ENCODE peak calls at places on chromosomes 12 and 14, in eight cellular contexts. One of them, this sample, is unnamed.
A peak's percentile ranks its signal among the peaks of the same experiment; 100 is the strongest.

GRCh38 chr14:28012629-28013415 is 753.8 kb upstream of the FOXG1 start:
- DNase-seq in activated T-helper 1 cell treated with Interleukin-2 at 50 U/mL for 16 hours: no peak
- DNase-seq in stimulated activated CD8-positive, alpha-beta memory T cell treated with anti-CD3 and anti-CD28 coated beads, Interleukin-15, amount 100 ng/mL, for 24 hours: no peak
- DNase-seq in HCT116: no peak
- DNase-seq in substantia nigra: no peak
- DNase-seq in effector memory CD8-positive, alpha-beta T cell: no peak
- DNase-seq in T follicular helper cell: no peak
- DNase-seq in sciatic nerve: no peak
- DNase-seq in this sample: peak; percentile 11

GRCh38 chr12:45975506-45975905 is 14.9 kb downstream of the SCAF11 start:
- DNase-seq in T follicular helper cell: no peak
- DNase-seq in stimulated activated CD8-positive, alpha-beta memory T cell treated with anti-CD3 and anti-CD28 coated beads, Interleukin-15, amount 100 ng/mL, for 24 hours: no peak
- DNase-seq in sciatic nerve: no peak
- DNase-seq in effector memory CD8-positive, alpha-beta T cell: no peak
- DNase-seq in activated T-helper 1 cell treated with Interleukin-2 at 50 U/mL for 16 hours: no peak
- DNase-seq in substantia nigra: no peak
- DNase-seq in HCT116: no peak
- DNase-seq in this sample: no peak

GRCh38 chr14:70257526-70257925 is 68.8 kb upstream of the SLC8A3 start:
- DNase-seq in HCT116: peak; percentile 60
- DNase-seq in stimulated activated CD8-positive, alpha-beta memory T cell treated with anti-CD3 and anti-CD28 coated beads, Interleukin-15, amount 100 ng/mL, for 24 hours: no peak
- DNase-seq in T follicular helper cell: no peak
- DNase-seq in activated T-helper 1 cell treated with Interleukin-2 at 50 U/mL for 16 hours: no peak
- DNase-seq in substantia nigra: no peak
- DNase-seq in sciatic nerve: no peak
- DNase-seq in effector memory CD8-positive, alpha-beta T cell: no peak
- DNase-seq in this sample: no peak

GRCh38 chr14:75570797-75571196 is 7.6 kb upstream of the FLVCR2 start:
- DNase-seq in substantia nigra: no peak
- DNase-seq in stimulated activated CD8-positive, alpha-beta memory T cell treated with anti-CD3 and anti-CD28 coated beads, Interleukin-15, amount 100 ng/mL, for 24 hours: no peak
- DNase-seq in T follicular helper cell: no peak
- DNase-seq in effector memory CD8-positive, alpha-beta T cell: no peak
- DNase-seq in activated T-helper 1 cell treated with Interleukin-2 at 50 U/mL for 16 hours: no peak
- DNase-seq in sciatic nerve: no peak
- DNase-seq in HCT116: no peak
- DNase-seq in this sample: no peak

GRCh38 chr14:32938719-32939253 is at the start of gene NPAS3:
- DNase-seq in T follicular helper cell: no peak
- DNase-seq in sciatic nerve: peak; percentile 53
- DNase-seq in effector memory CD8-positive, alpha-beta T cell: no peak
- DNase-seq in activated T-helper 1 cell treated with Interleukin-2 at 50 U/mL for 16 hours: no peak
- DNase-seq in HCT116: no peak
- DNase-seq in substantia nigra: no peak
- DNase-seq in stimulated activated CD8-positive, alpha-beta memory T cell treated with anti-CD3 and anti-CD28 coated beads, Interleukin-15, amount 100 ng/mL, for 24 hours: no peak
- DNase-seq in this sample: no peak

GRCh38 chr14:90455100-90455571 is 58.3 kb downstream of the CALM1 start:
- DNase-seq in T follicular helper cell: no peak
- DNase-seq in sciatic nerve: no peak
- DNase-seq in stimulated activated CD8-positive, alpha-beta memory T cell treated with anti-CD3 and anti-CD28 coated beads, Interleukin-15, amount 100 ng/mL, for 24 hours: no peak
- DNase-seq in substantia nigra: no peak
- DNase-seq in effector memory CD8-positive, alpha-beta T cell: no peak
- DNase-seq in activated T-helper 1 cell treated with Interleukin-2 at 50 U/mL for 16 hours: no peak
- DNase-seq in HCT116: no peak
- DNase-seq in this sample: peak; percentile 90

GRCh38 chr14:94321421-94322271 is 1.5 kb downstream of the SERPINA6 start:
- DNase-seq in effector memory CD8-positive, alpha-beta T cell: no peak
- DNase-seq in activated T-helper 1 cell treated with Interleukin-2 at 50 U/mL for 16 hours: no peak
- DNase-seq in stimulated activated CD8-positive, alpha-beta memory T cell treated with anti-CD3 and anti-CD28 coated beads, Interleukin-15, amount 100 ng/mL, for 24 hours: no peak
- DNase-seq in HCT116: no peak
- DNase-seq in substantia nigra: no peak
- DNase-seq in sciatic nerve: no peak
- DNase-seq in T follicular helper cell: no peak
- DNase-seq in this sample: no peak

GRCh38 chr12:129049917-129050316 is 196.6 kb downstream of the GLT1D1 start:
- DNase-seq in stimulated activated CD8-positive, alpha-beta memory T cell treated with anti-CD3 and anti-CD28 coated beads, Interleukin-15, amount 100 ng/mL, for 24 hours: no peak
- DNase-seq in activated T-helper 1 cell treated with Interleukin-2 at 50 U/mL for 16 hours: no peak
- DNase-seq in effector memory CD8-positive, alpha-beta T cell: no peak
- DNase-seq in T follicular helper cell: no peak
- DNase-seq in sciatic nerve: no peak
- DNase-seq in substantia nigra: no peak
- DNase-seq in HCT116: no peak
- DNase-seq in this sample: peak; percentile 95

GRCh38 chr12:75947171-75947723 is 84.3 kb downstream of the PHLDA1 start:
- DNase-seq in T follicular helper cell: no peak
- DNase-seq in effector memory CD8-positive, alpha-beta T cell: no peak
- DNase-seq in stimulated activated CD8-positive, alpha-beta memory T cell treated with anti-CD3 and anti-CD28 coated beads, Interleukin-15, amount 100 ng/mL, for 24 hours: no peak
- DNase-seq in activated T-helper 1 cell treated with Interleukin-2 at 50 U/mL for 16 hours: no peak
- DNase-seq in substantia nigra: no peak
- DNase-seq in sciatic nerve: no peak
- DNase-seq in HCT116: no peak
- DNase-seq in this sample: no peak

GRCh38 chr14:94395306-94395899 is 7.0 kb upstream of the SERPINA1 start:
- DNase-seq in sciatic nerve: no peak
- DNase-seq in effector memory CD8-positive, alpha-beta T cell: no peak
- DNase-seq in T follicular helper cell: no peak
- DNase-seq in HCT116: no peak
- DNase-seq in activated T-helper 1 cell treated with Interleukin-2 at 50 U/mL for 16 hours: no peak
- DNase-seq in stimulated activated CD8-positive, alpha-beta memory T cell treated with anti-CD3 and anti-CD28 coated beads, Interleukin-15, amount 100 ng/mL, for 24 hours: no peak
- DNase-seq in substantia nigra: no peak
- DNase-seq in this sample: no peak

GRCh38 chr14:70489579-70490175 is 37.7 kb downstream of the ADAM21 start:
- DNase-seq in activated T-helper 1 cell treated with Interleukin-2 at 50 U/mL for 16 hours: no peak
- DNase-seq in sciatic nerve: no peak
- DNase-seq in stimulated activated CD8-positive, alpha-beta memory T cell treated with anti-CD3 and anti-CD28 coated beads, Interleukin-15, amount 100 ng/mL, for 24 hours: no peak
- DNase-seq in HCT116: no peak
- DNase-seq in effector memory CD8-positive, alpha-beta T cell: no peak
- DNase-seq in substantia nigra: no peak
- DNase-seq in T follicular helper cell: no peak
- DNase-seq in this sample: no peak

This sample was measured in left kidney.